ENCODE peak calls at places on chromosomes 6 and 20, in four cellular contexts. R is IMR-90, T is OCI-LY7, Q is HCT116. D is an unnamed sample.

GRCh38 chr6:17281100-17281496 is at the start of gene RBM24:
- DNase-seq in Q (peak), R (peak), T (no peak), D (peak)

GRCh38 chr6:111653961-111654360 is 48.3 kb upstream of the TRAF3IP2 start:
- DNase-seq in T (no peak), R (no peak), Q (no peak), D (no peak)

GRCh38 chr20:46893051-46893450 is 1.6 kb upstream of the EYA2 start:
- DNase-seq in Q (no peak), R (no peak), T (no peak), D (no peak)

GRCh38 chr20:32731882-32732266 is 11.4 kb downstream of the COMMD7 start:
- DNase-seq in T (no peak), Q (no peak), R (no peak), D (no peak)

GRCh38 chr6:149197482-149197881 is 120.0 kb upstream of the TAB2 start:
- DNase-seq in Q (no peak), R (no peak), T (no peak), D (no peak)

GRCh38 chr6:116450769-116451740 is 10.1 kb upstream of the CALHM6 start:
- DNase-seq in Q (no peak), R (no peak), T (peak), D (no peak)

GRCh38 chr6:51398793-51399192 is 580.1 kb downstream of the TFAP2B start:
- DNase-seq in R (no peak), T (no peak), Q (no peak), D (no peak)

GRCh38 chr6:135116566-135116965 is 61.9 kb upstream of the HBS1L start:
- DNase-seq in Q (no peak), R (no peak), T (no peak), D (no peak)

GRCh38 chr6:113901482-113901881 is 44.3 kb downstream of the MARCKS start:
- DNase-seq in T (no peak), R (peak), Q (no peak), D (no peak)

GRCh38 chr20:60466683-60467022 is 508.4 kb downstream of the CDH26 start:
- DNase-seq in T (no peak), R (no peak), Q (no peak), D (no peak)

GRCh38 chr6:110329348-110329728 is 28.8 kb downstream of the METTL24 start:
- DNase-seq in Q (no peak), T (no peak), R (peak), D (no peak)

GRCh38 chr20:25090492-25091429 is 8.8 kb upstream of the VSX1 start:
- DNase-seq in R (no peak), T (peak), Q (no peak), D (no peak)

DNA sequence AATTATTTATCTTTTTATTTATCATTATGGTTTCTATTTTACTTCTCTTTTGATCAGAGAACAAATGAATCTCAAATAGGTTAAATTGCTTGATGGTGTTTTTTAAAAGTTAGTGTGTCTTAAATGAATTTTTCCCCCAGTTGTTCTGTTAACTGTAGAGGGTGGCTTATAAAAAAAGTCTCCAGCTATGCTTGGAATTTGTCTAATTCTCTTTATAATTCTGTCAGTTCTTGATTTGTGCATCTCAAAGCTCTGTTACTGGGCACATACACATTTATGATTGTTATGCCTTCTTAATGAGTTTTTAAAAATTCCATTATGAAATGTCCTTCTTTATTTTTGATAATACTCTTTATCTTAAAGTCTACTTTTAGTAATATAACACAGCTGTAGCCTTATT is 58.0 kb downstream of the LIN28B start:
- DNase-seq in T (no peak), Q (no peak), R (no peak), D (no peak)
- H3K4me2 ChIP-seq in T (no peak), Q (no peak), R (no peak), D (no peak)

GRCh38 chr6:159041181-159041580 is 3.6 kb downstream of the TAGAP start:
- DNase-seq in T (no peak), Q (no peak), R (no peak), D (no peak)

GRCh38 chr6:159043236-159043635 is 1.6 kb downstream of the TAGAP start:
- DNase-seq in T (peak), Q (no peak), R (no peak), D (no peak)

GRCh38 chr6:159043986-159044385 is 805 bp downstream of the TAGAP start:
- DNase-seq in R (no peak), Q (no peak), T (peak), D (no peak)

GRCh38 chr6:159042003-159042823 is 2.6 kb downstream of the TAGAP start:
- DNase-seq in R (peak), T (peak), Q (peak), D (peak)

DNA sequence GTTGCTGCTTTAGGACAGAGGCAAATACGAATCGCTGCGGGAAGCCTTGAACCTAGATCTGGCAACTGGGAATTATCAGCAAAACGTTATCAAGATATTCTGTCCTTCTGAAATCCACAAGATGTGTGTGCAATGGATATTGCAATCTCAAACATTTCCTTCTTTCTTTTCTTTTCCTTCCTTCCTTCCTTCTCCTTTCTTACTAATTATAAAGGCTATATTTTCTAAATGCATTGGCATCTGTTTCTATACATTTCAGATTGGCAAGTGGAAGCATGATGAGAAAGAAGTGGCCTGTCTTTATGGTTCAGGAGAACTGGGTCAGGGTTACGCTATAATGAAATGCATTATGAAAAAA is 2.0 kb downstream of the TAGAP start:
- DNase-seq in Q (no peak), R (no peak), T (no peak), D (no peak)
- TF ChIP-seq CTCF in Q (no peak), R (no peak), T (peak), D (no peak)

DNA sequence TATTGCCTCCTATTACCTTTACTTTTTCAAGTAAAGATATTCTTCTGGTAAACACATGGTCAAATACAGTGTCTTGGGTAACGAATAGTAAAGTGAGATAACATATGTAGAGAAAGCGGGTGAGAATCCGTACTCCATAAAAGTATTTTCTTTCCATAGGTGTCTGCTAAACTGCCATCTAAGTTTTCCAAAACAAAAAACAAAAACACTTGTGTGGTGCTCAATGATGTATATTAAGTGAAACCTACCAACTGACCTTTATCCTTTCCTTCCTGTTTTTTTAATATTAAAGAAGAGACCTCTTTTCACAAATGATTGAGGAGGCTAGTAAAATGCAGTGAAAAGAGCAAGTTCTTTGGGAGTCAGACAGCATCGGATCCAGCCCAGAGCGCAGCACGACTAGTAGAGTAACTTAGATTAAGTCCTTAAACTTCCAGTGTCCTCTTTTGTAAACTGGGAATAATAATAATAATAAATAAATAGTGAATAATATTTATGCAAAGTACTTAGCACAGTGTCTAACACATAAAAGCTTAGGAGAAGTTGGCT is 437 bp upstream of the CDKAL1 start:
- DNase-seq in R (no peak), Q (no peak), T (no peak), D (no peak)
- H3K4me2 ChIP-seq in R (peak), Q (peak), T (peak), D (peak)

DNA sequence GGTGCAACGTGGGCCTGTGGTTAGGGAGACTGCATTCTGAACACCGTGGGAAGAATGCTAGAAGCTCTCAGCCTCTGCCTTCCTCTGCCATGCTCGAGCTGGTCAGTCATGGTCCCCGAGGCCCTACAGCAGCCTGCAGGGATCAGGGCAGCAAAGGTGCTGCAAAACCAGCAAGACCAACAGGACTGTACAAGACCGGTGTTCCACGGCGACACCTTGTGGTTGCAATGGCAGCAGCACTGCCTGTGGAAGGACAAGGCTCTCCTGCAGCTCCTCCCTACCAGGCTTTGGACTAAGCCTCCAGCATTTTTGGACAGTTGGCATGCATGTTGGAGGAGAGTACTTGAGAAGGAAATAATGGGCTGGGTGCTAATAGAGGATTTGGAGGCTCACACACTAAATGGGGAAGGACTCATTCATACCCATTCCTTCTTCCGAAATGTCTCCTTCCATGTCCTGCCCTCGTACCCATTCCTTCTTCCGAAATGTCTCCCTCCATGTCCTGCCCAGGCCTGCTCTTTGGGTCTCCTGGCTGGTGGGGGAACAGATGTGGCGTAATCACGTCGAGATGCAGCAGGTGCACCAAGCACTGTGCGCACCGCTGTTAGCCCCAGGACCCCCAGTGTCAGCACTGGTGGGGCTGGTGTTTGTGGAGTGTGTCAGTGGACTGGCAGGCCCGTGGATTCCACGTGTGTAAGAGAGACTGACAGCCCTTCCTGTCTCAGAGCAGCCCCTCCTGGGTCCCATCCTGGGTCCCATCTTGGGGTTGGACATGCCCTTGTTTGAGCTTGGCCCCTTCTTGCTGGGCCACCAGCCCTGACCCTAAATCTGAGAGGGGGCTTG is 18.6 kb upstream of the MYT1 start:
- DNase-seq in R (no peak), Q (peak), T (no peak), D (no peak)
- TF ChIP-seq CTCF in R (peak), Q (peak), T (peak), D (peak)

GRCh38 chr6:35343092-35343834 is 905 bp downstream of the PPARD start:
- DNase-seq in T (peak), R (peak), Q (no peak), D (no peak)

GRCh38 chr6:35342258-35343091 is at the start of gene PPARD:
- DNase-seq in Q (peak), R (peak), T (peak), D (peak)

GRCh38 chr6:35343835-35344550 is 1.6 kb downstream of the PPARD start:
- DNase-seq in T (no peak), R (no peak), Q (no peak), D (no peak)

DNA sequence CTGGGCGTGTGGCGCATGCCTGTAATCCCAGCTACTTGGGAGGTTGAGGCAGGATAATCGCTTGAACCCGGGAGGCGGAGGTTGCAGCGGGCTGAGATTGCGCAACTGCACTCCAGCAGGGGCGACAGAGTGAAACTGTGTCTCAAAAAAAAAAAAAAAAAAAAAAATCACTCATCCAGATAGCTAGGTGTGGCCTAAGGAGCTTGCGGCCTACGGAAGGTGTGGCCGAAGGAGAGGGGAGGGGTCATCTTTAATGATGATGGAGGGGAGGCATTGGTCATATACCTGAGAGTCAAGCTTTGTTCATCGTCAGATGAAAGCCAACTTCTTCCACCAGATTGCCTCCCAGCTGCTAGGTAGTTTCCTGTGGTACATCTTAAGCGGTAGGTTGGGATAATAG is 801 bp upstream of the PPARD start:
- DNase-seq in R (no peak), Q (peak), T (no peak), D (no peak)
- H3K4me2 ChIP-seq in R (no peak), Q (peak), T (no peak), D (no peak)

D was measured in neural progenitor cell.